ENCODE peak calls at places on chromosomes 2 and 18, in ten cellular contexts. I is aorta, V is pancreas, A is heart right ventricle, L is neuronal stem cell, S is adrenal gland, D is heart left ventricle, M is esophagus squamous epithelium, B is ovary, N is A673. U is an unnamed sample. For H3K4me1, the result is how much of the 10 kb centered on the place peaks cover.

GRCh38 chr2:237732790-237733349 is 65.7 kb upstream of the RBM44 start:
- DNase-seq in V (no peak), N (no peak), A (peak), L (no peak), M (no peak), B (peak), I (no peak), D (peak), S (peak), U (peak)

GRCh38 chr2:172460780-172461201 is 33.4 kb downstream of the ITGA6 start:
- DNase-seq in S (no peak), D (no peak), B (no peak), V (no peak), L (no peak), I (no peak), N (peak), M (no peak), A (no peak), U (no peak)

GRCh38 chr2:189658808-189659207 is 2.5 kb upstream of the ASNSD1 start:
- DNase-seq in B (no peak), A (no peak), N (no peak), I (no peak), M (no peak), S (no peak), V (no peak), D (no peak), L (no peak), U (no peak)

GRCh38 chr2:43612944-43613343 is 17.1 kb upstream of the THADA start:
- DNase-seq in M (no peak), S (no peak), A (no peak), V (no peak), B (no peak), D (no peak), I (no peak), L (no peak), N (no peak), U (no peak)

GRCh38 chr2:192379736-192380135 is 185.0 kb upstream of the TMEFF2 start:
- DNase-seq in N (peak), S (no peak), A (no peak), M (no peak), L (no peak), V (no peak), I (no peak), D (no peak), B (no peak), U (no peak)

GRCh38 chr2:216341151-216341550 is 31.1 kb downstream of the MARCHF4 start:
- DNase-seq in B (no peak), N (peak), S (no peak), V (no peak), A (no peak), D (peak), I (no peak), M (no peak), L (no peak), U (no peak)

GRCh38 chr2:139480251-139480650 is 700.1 kb upstream of the NXPH2 start:
- DNase-seq in L (peak), N (no peak), D (no peak), S (no peak), I (no peak), M (no peak), V (no peak), A (no peak), B (no peak), U (no peak)

GRCh38 chr2:152415231-152415642 is 80.3 kb downstream of the FMNL2 start:
- DNase-seq in A (no peak), I (no peak), N (no peak), D (no peak), B (no peak), L (no peak), V (peak), M (no peak), S (no peak), U (no peak)

GRCh38 chr2:47007221-47007825 is 91.7 kb upstream of the MCFD2 start:
- DNase-seq in A (no peak), N (no peak), L (no peak), V (no peak), D (no peak), S (no peak), I (no peak), B (no peak), M (no peak), U (no peak)

GRCh38 chr2:53970095-53970897 is 497 bp downstream of the PSME4 start:
- DNase-seq in I (peak), N (peak), D (peak), S (peak), M (no peak), L (peak), B (no peak), V (peak), A (peak), U (peak)

GRCh38 chr2:20444993-20445910 is 1.6 kb upstream of the RHOB start:
- DNase-seq in A (no peak), V (no peak), I (no peak), N (no peak), S (no peak), L (no peak), M (no peak), D (no peak), B (peak), U (peak)

GRCh38 chr2:205914736-205915510 is 171.1 kb downstream of the INO80D start:
- DNase-seq in B (no peak), S (no peak), D (no peak), M (no peak), A (no peak), N (no peak), I (no peak), L (no peak), V (no peak), U (no peak)

GRCh38 chr2:39223909-39224308 is 19.9 kb downstream of the CDKL4 start:
- DNase-seq in I (no peak), V (no peak), A (no peak), B (no peak), D (no peak), L (no peak), M (no peak), S (no peak), N (no peak), U (no peak)

GRCh38 chr2:32877587-32878162 is 69.1 kb upstream of the LTBP1 start:
- DNase-seq in N (no peak), S (no peak), B (no peak), V (no peak), D (no peak), I (no peak), A (no peak), L (no peak), M (no peak), U (no peak)

GRCh38 chr2:42008241-42008911 is 39.4 kb upstream of the PKDCC start:
- DNase-seq in N (no peak), S (no peak), I (no peak), M (no peak), V (no peak), A (no peak), D (no peak), B (no peak), L (no peak), U (no peak)

GRCh38 chr2:201938151-201938815 is 95.4 kb upstream of the FZD7 start:
- DNase-seq in V (no peak), L (no peak), S (no peak), M (no peak), A (no peak), B (no peak), I (no peak), N (no peak), D (no peak), U (no peak)

GRCh38 chr2:232981356-232981755 is 31.7 kb downstream of the NGEF start:
- DNase-seq in B (no peak), I (no peak), D (no peak), N (no peak), A (no peak), L (no peak), V (no peak), S (no peak), M (no peak), U (no peak)

GRCh38 chr2:86256300-86256699 is 57.0 kb downstream of the MRPL35 start:
- DNase-seq in M (no peak), N (no peak), V (no peak), D (no peak), A (no peak), B (no peak), L (no peak), I (no peak), S (no peak), U (no peak)

GRCh38 chr2:128513416-128514283 is 195.0 kb upstream of the HS6ST1 start:
- DNase-seq in A (no peak), D (no peak), S (peak), I (peak), L (no peak), V (no peak), B (no peak), M (no peak), N (no peak), U (peak)

GRCh38 chr2:219500135-219500534 is 1.4 kb downstream of the GMPPA start:
- DNase-seq in M (no peak), S (no peak), B (no peak), N (peak), V (no peak), D (no peak), I (no peak), L (no peak), A (no peak), U (no peak)

GRCh38 chr2:69134546-69134945 is 121.6 kb downstream of the ANTXR1 start:
- DNase-seq in M (no peak), S (no peak), I (no peak), B (no peak), V (no peak), A (no peak), L (no peak), N (no peak), D (no peak), U (no peak)

GRCh38 chr2:28490558-28490957 is 5.3 kb upstream of the PLB1 start:
- DNase-seq in A (no peak), V (no peak), N (no peak), D (no peak), L (no peak), S (no peak), B (no peak), I (no peak), M (no peak), U (no peak)

GRCh38 chr18:42275949-42276730 is 321.1 kb downstream of the PIK3C3 start:
- DNase-seq in A (no peak), I (no peak), B (no peak), V (no peak), D (no peak), S (no peak), M (no peak), N (peak), L (no peak), U (no peak)

GRCh38 chr2:188245230-188245629 is 46.4 kb upstream of the GULP1 start:
- DNase-seq in V (no peak), L (no peak), D (no peak), B (no peak), S (no peak), N (no peak), I (no peak), M (no peak), A (no peak), U (no peak)

GRCh38 chr18:59200787-59201186 is 19.2 kb upstream of the GRP start:
- DNase-seq in B (no peak), L (no peak), I (no peak), A (no peak), V (no peak), S (no peak), N (peak), M (no peak), D (no peak), U (no peak)

GRCh38 chr18:79531926-79532689 is 136.4 kb downstream of the NFATC1 start:
- DNase-seq in N (no peak), S (no peak), I (peak), V (no peak), D (no peak), L (no peak), M (no peak), B (no peak), A (no peak), U (no peak)

GRCh38 chr2:191366199-191366598 is 121.0 kb downstream of the MYO1B start:
- DNase-seq in M (no peak), I (no peak), S (no peak), A (no peak), B (no peak), L (no peak), N (no peak), D (no peak), V (no peak), U (no peak)

GRCh38 chr2:207082619-207083018 is 83.1 kb downstream of the KLF7 start:
- DNase-seq in A (no peak), I (no peak), S (no peak), B (no peak), V (no peak), D (no peak), N (no peak), M (no peak), L (no peak), U (no peak)

GRCh38 chr2:73202156-73203054 is at the start of gene NOTO:
- DNase-seq in A (no peak), I (no peak), N (no peak), M (no peak), L (no peak), S (no peak), D (no peak), B (no peak), V (no peak), U (no peak)

GRCh38 chr18:34194239-34194638 is 30.5 kb downstream of the NOL4 start:
- DNase-seq in V (no peak), A (no peak), L (no peak), B (no peak), M (no peak), D (no peak), I (no peak), S (no peak), N (peak), U (no peak)

GRCh38 chr2:8364668-8365067 is 317.2 kb upstream of the ID2 start:
- DNase-seq in A (no peak), B (no peak), D (no peak), I (no peak), S (no peak), V (peak), N (no peak), M (no peak), L (no peak), U (no peak)

GRCh38 chr2:68238955-68239822 is 13.1 kb downstream of the PPP3R1 start:
- DNase-seq in L (no peak), A (no peak), I (no peak), N (no peak), B (no peak), S (no peak), V (no peak), D (no peak), M (no peak), U (no peak)

GRCh38 chr2:17517481-17518211 is 594 bp downstream of the RAD51AP2 start:
- DNase-seq in V (no peak), D (no peak), M (no peak), L (no peak), S (no peak), B (peak), N (no peak), I (no peak), A (no peak), U (no peak)

GRCh38 chr2:66030553-66030952 is 404.4 kb upstream of the MEIS1 start:
- DNase-seq in L (no peak), D (no peak), V (no peak), A (no peak), I (no peak), N (peak), M (no peak), S (no peak), B (no peak), U (no peak)

GRCh38 chr2:45821558-45822271 is 170.2 kb downstream of the PRKCE start:
- DNase-seq in N (peak), A (peak), S (peak), I (peak), V (peak), L (no peak), M (no peak), D (peak), B (peak), U (no peak)

GRCh38 chr18:9595197-9595596 is 19.2 kb downstream of the PPP4R1 start:
- DNase-seq in V (no peak), B (no peak), S (no peak), D (no peak), L (no peak), M (no peak), A (no peak), I (no peak), N (no peak), U (no peak)

GRCh38 chr2:195658541-195658890 is 1.5 kb downstream of the SLC39A10 start:
- DNase-seq in M (no peak), L (no peak), D (no peak), V (peak), A (peak), B (no peak), S (no peak), I (no peak), N (peak), U (no peak)

GRCh38 chr18:48541026-48541746 is 2.4 kb downstream of the CTIF start:
- DNase-seq in B (peak), D (peak), N (peak), I (peak), L (peak), M (no peak), A (peak), V (peak), S (peak), U (peak)

GRCh38 chr18:78804206-78805030 is 175.2 kb upstream of the SALL3 start:
- DNase-seq in S (no peak), M (no peak), L (no peak), B (no peak), D (no peak), I (peak), N (no peak), V (no peak), A (no peak), U (no peak)

GRCh38 chr2:226835420-226835795 is 446 bp upstream of the RHBDD1 start:
- DNase-seq in D (no peak), A (no peak), N (no peak), I (no peak), M (peak), B (no peak), S (no peak), L (no peak), V (no peak), U (no peak)
- H3K4me1 ChIP-seq in D (under half), A (under half), N (under half), I (under half), M (under half), B (under half), S (under half), L (under half), V (under half), U (under half)

GRCh38 chr18:55248497-55248896 is 289.2 kb upstream of the CCDC68 start:
- DNase-seq in M (no peak), A (no peak), N (no peak), L (no peak), V (no peak), S (no peak), B (no peak), I (no peak), D (no peak), U (no peak)
- H3K4me1 ChIP-seq in M (under half), A (under half), N (under half), L (under half), V (under half), S (under half), B (under half), I (under half), D (half or more), U (under half)

GRCh38 chr2:98444436-98445166 is at the start of gene INPP4A:
- DNase-seq in L (peak), D (peak), S (peak), M (no peak), B (peak), N (peak), V (peak), I (peak), A (peak), U (no peak)

GRCh38 chr2:98442488-98442887 is 2.2 kb upstream of the INPP4A start:
- DNase-seq in S (no peak), B (no peak), N (no peak), M (no peak), I (no peak), A (no peak), L (no peak), V (no peak), D (no peak), U (no peak)

GRCh38 chr2:98445708-98446577 is 1.3 kb downstream of the INPP4A start:
- DNase-seq in N (no peak), V (no peak), L (no peak), I (peak), M (no peak), S (no peak), B (no peak), D (no peak), A (no peak), U (no peak)

GRCh38 chr2:98446850-98447249 is 2.2 kb downstream of the INPP4A start:
- DNase-seq in B (no peak), M (no peak), L (no peak), D (no peak), N (no peak), S (no peak), V (no peak), A (no peak), I (no peak), U (no peak)

DNA sequence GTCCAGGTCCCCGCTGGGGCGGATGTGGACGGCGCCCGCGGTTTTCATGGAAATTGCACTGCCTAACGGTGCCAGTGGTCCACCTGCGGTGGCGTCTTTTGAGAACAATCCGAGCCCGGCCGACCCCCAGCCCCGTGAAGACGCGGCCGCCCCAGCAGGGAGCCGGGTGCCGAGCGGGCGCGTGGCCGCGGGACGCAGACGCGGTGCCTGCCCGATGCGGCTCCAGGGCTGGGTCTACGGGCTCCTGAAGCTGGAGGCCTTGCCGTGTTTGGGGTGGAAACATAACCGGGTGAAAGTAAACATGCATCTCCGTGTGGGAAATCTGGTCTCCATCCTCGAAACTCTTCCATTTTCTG is 487 bp downstream of the INPP4A start:
- DNase-seq in V (no peak), N (peak), S (no peak), D (no peak), I (no peak), M (no peak), L (no peak), B (no peak), A (no peak), U (no peak)
- H3K4me1 ChIP-seq in V (under half), N (under half), S (under half), D (under half), I (under half), M (under half), L (under half), B (under half), A (under half), U (under half)

DNA sequence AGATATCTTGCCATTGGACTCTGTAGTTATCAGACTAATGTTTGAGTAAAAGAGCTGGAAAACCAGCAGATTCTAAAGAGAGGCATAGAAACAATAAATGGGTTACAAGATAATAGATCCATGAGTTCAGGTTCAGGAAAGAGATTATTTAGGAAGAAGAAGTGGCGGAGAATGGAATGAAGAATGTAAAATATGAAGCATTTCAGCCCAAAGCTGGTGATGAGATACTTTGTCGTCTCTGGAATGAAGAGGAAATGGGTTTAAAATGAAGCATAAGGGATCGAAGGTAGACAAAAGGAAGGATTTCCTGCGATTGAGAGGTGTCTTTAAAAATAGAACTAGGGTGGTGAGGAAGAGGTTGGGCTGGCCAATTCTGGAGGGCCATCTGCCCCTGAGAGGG is 36.6 kb downstream of the BCL11A start:
- DNase-seq in L (no peak), M (no peak), N (no peak), B (no peak), V (no peak), A (no peak), I (no peak), S (no peak), D (no peak), U (no peak)
- H3K4me1 ChIP-seq in L (under half), M (under half), N (under half), B (under half), V (under half), A (under half), I (under half), S (under half), D (under half), U (under half)

GRCh38 chr2:30765876-30766470 is 41.3 kb downstream of the CAPN13 start:
- DNase-seq in V (no peak), N (no peak), I (no peak), S (no peak), B (no peak), D (no peak), A (no peak), M (no peak), L (no peak), U (no peak)
- H3K4me1 ChIP-seq in V (under half), N (under half), I (under half), S (under half), B (under half), D (under half), A (under half), M (under half), L (under half), U (under half)

GRCh38 chr18:45962461-45962860 is 4.7 kb downstream of the EPG5 start:
- DNase-seq in B (no peak), N (no peak), V (no peak), M (no peak), A (no peak), S (peak), I (no peak), L (no peak), D (no peak), U (no peak)

GRCh38 chr18:45962866-45963265 is 4.3 kb downstream of the EPG5 start:
- DNase-seq in L (no peak), D (no peak), S (no peak), A (no peak), V (no peak), M (no peak), N (no peak), I (no peak), B (no peak), U (no peak)

GRCh38 chr18:45967007-45967706 is at the start of gene EPG5:
- DNase-seq in D (peak), A (peak), M (peak), S (peak), V (peak), L (peak), I (peak), N (peak), B (peak), U (peak)
- H3K4me1 ChIP-seq in D (under half), A (under half), M (under half), S (under half), V (under half), L (under half), I (under half), N (under half), B (under half), U (under half)

DNA sequence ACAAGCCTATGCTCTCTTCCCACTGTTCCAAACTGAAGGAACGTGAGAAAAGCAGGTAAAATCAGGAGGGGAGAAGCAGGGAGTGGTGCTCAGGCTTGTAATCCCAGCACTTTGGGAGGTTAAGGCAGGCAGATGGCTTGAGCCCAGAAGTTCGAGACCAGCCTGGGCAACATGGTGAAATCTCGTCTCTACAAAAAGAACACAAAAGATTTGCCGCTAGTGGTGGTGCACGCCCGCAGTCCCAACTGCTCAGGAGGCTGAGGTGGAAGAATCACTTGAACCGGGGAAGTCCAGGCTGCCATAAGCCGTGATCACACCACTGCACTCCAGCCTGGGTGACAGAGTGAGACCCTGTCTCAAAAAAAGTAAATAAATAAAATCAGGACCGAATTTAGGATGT is 1.3 kb upstream of the TMSB10 start:
- DNase-seq in I (no peak), N (no peak), B (no peak), A (no peak), S (no peak), D (no peak), V (no peak), L (no peak), M (no peak), U (peak)
- H3K4me1 ChIP-seq in I (under half), N (under half), B (under half), A (under half), S (under half), D (under half), V (under half), L (under half), M (under half), U (under half)